ENCODE peak calls at places on chromosomes 7 and 10, in seven cellular contexts. P is fibroblast of the aortic adventitia; K is SHP77; C is activated CD4-positive, alpha-beta T cell treated with anti-CD3 and anti-CD28 coated beads for 24 hours; A is CD4-positive, alpha-beta memory T cell; D is ovary; G is activated naive CD4-positive, alpha-beta T cell treated with anti-CD3 and anti-CD28 coated beads, Interleukin-2, amount 50 U/mL, for 16 hours. I is an unnamed sample.

GRCh38 chr7:37786741-37787569 is 61.4 kb upstream of the NME8 start:
- DNase-seq in G (no peak), P (no peak), K (no peak), C (no peak), A (peak; percentile 10), D (no peak), I (no peak)

GRCh38 chr7:158416283-158416933 is 171.2 kb downstream of the PTPRN2 start:
- DNase-seq in G (no peak), P (no peak), C (no peak), D (no peak), K (no peak), A (no peak), I (no peak)

GRCh38 chr10:22573820-22574569 is 140.4 kb downstream of the PIP4K2A start:
- DNase-seq in P (peak; percentile 61), K (peak; percentile 15), A (peak; percentile 25), G (no peak), C (no peak), D (no peak), I (peak; percentile 16)

GRCh38 chr7:134986363-134987231 is at the start of gene AGBL3:
- DNase-seq in D (peak; percentile 98), A (peak; percentile 87), K (peak; percentile 95), P (peak; percentile 97), G (peak; percentile 90), C (peak; percentile 90), I (peak; percentile 97)

GRCh38 chr7:25854608-25855497 is 297.1 kb upstream of the NFE2L3 start:
- DNase-seq in D (no peak), K (peak; percentile 100), C (no peak), P (peak; percentile 91), A (peak; percentile 26), G (no peak), I (peak; percentile 98)

GRCh38 chr7:131889572-131890150 is 333.2 kb upstream of the PODXL start:
- DNase-seq in A (no peak), G (no peak), C (no peak), P (no peak), K (no peak), D (no peak), I (no peak)

GRCh38 chr10:119494224-119495060 is 48.1 kb downstream of the RGS10 start:
- DNase-seq in K (no peak), P (peak; percentile 34), A (no peak), G (no peak), C (no peak), D (no peak), I (no peak)

GRCh38 chr7:64313740-64314491 is at the start of gene ZNF736:
- DNase-seq in K (peak; percentile 95), A (peak; percentile 91), P (peak; percentile 93), G (peak; percentile 88), D (peak; percentile 87), C (peak; percentile 65), I (no peak)

GRCh38 chr7:128215739-128216138 is 25.3 kb upstream of the LEP start:
- DNase-seq in K (no peak), G (no peak), P (peak; percentile 59), A (no peak), C (no peak), D (no peak), I (no peak)

GRCh38 chr7:127876393-127876792 is 154.8 kb downstream of the LRRC4 start:
- DNase-seq in A (no peak), K (no peak), P (peak; percentile 74), G (no peak), C (no peak), D (no peak), I (no peak)

GRCh38 chr10:67779455-67780205 is 58.4 kb downstream of the DNAJC12 start:
- DNase-seq in D (peak; percentile 69), P (peak; percentile 92), A (peak; percentile 81), K (no peak), G (peak; percentile 55), C (peak; percentile 22), I (peak; percentile 87)

GRCh38 chr10:97180986-97181385 is 4.8 kb downstream of the SLIT1 start:
- DNase-seq in C (no peak), P (no peak), D (no peak), K (no peak), G (no peak), A (no peak), I (no peak)

GRCh38 chr7:149799397-149800168 is 26.2 kb upstream of the ZNF467 start:
- DNase-seq in P (no peak), D (peak; percentile 39), A (peak; percentile 56), K (no peak), C (peak; percentile 31), G (peak; percentile 60), I (no peak)

GRCh38 chr7:36207451-36208291 is 54.6 kb downstream of the EEPD1 start:
- DNase-seq in A (peak; percentile 63), D (peak; percentile 41), G (no peak), K (no peak), P (peak; percentile 26), C (no peak), I (peak; percentile 71)

GRCh38 chr10:73873843-73874215 is 526 bp downstream of the CAMK2G start:
- DNase-seq in G (peak; percentile 33), A (no peak), D (peak; percentile 35), C (no peak), P (no peak), K (no peak), I (no peak)

I was measured in A549.